ENCODE peak calls at places on chromosome 16, in five cellular contexts. M is esophagus squamous epithelium, Q is astrocyte, Y is fibroblast of lung, K is heart right ventricle. A is an unnamed sample.

GRCh38 chr16:57556941-57557541 is 14.6 kb downstream of the ADGRG5 start:
- DNase-seq in Q (no peak), Y (no peak), M (no peak), K (no peak), A (no peak)

GRCh38 chr16:27551046-27551445 is 1.1 kb downstream of the KATNIP start:
- DNase-seq in M (no peak), Y (peak), K (no peak), Q (no peak), A (no peak)

GRCh38 chr16:81552743-81553079 is 108.1 kb downstream of the CMIP start:
- DNase-seq in Y (no peak), Q (no peak), M (no peak), K (no peak), A (no peak)

GRCh38 chr16:84467709-84468108 is 36.8 kb downstream of the MEAK7 start:
- DNase-seq in M (no peak), K (no peak), Q (no peak), Y (no peak), A (no peak)

GRCh38 chr16:12002447-12003006 is 26.0 kb downstream of the SNX29 start:
- DNase-seq in M (no peak), Q (peak), K (no peak), Y (peak), A (no peak)

GRCh38 chr16:80931985-80932720 is 74.5 kb downstream of the CMC2 start:
- DNase-seq in Y (peak), K (peak), M (no peak), Q (peak), A (no peak)

GRCh38 chr16:55832788-55833583 is at the start of gene CES1:
- DNase-seq in Y (no peak), M (no peak), Q (no peak), K (peak), A (no peak)

GRCh38 chr16:67780847-67781547 is 25.4 kb downstream of the RANBP10 start:
- DNase-seq in Y (no peak), Q (no peak), K (no peak), M (no peak), A (no peak)

GRCh38 chr16:48156790-48157209 is 1.0 kb upstream of the ABCC12 start:
- DNase-seq in Q (peak), M (peak), K (peak), Y (peak), A (peak)

GRCh38 chr16:72645526-72645925 is 402.4 kb downstream of the ZFHX3 start:
- DNase-seq in M (no peak), K (no peak), Q (peak), Y (peak), A (no peak)

GRCh38 chr16:17166095-17166494 is 304.7 kb downstream of the XYLT1 start:
- DNase-seq in M (no peak), Q (no peak), K (no peak), Y (peak), A (no peak)

GRCh38 chr16:80563066-80563465 is 22.3 kb downstream of the DYNLRB2 start:
- DNase-seq in Y (no peak), Q (no peak), M (no peak), K (no peak), A (no peak)

GRCh38 chr16:12173121-12173520 is 196.6 kb downstream of the SNX29 start:
- DNase-seq in M (no peak), Q (no peak), K (no peak), Y (no peak), A (no peak)

GRCh38 chr16:70253291-70254094 is 1.8 kb upstream of the EXOSC6 start:
- DNase-seq in Y (peak), M (no peak), K (no peak), Q (peak), A (peak)

GRCh38 chr16:82882982-82883863 is 256.5 kb downstream of the CDH13 start:
- DNase-seq in Y (no peak), K (no peak), Q (no peak), M (no peak), A (no peak)

GRCh38 chr16:11232852-11233726 is 22.9 kb downstream of the SOCS1 start:
- DNase-seq in M (no peak), K (peak), Q (no peak), Y (no peak), A (no peak)

GRCh38 chr16:386641-387156 is 4.9 kb upstream of the PGAP6 start:
- DNase-seq in Y (no peak), M (no peak), K (no peak), Q (no peak), A (no peak)

GRCh38 chr16:84836967-84837366 is 17.2 kb downstream of the CRISPLD2 start:
- DNase-seq in K (no peak), M (no peak), Y (no peak), Q (no peak), A (no peak)

DNA sequence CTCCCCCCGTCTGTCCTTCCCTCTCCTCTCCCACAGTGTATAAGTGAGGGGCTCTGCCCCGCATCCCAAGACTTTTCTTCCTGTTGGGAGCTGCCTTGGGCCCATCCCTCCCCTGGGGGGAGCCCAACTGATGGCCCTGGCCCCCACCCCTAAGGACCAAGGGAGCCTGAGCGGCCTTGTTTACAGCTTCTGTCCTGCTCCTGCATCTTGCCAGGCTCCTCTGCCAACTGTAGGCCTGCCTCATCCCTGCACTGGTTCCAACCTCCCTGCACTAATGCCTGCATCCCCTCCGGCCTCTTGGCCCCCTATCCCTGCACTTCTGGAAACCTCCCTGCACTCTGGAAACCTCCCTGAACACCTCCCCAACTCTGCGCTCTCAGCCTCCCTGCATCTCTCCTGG is 1.4 kb upstream of the PAGR1 start:
- DNase-seq in K (no peak), Q (no peak), Y (no peak), M (no peak), A (no peak)
- H3K4me3 ChIP-seq in K (no peak), Q (peak), Y (no peak), M (no peak), A (peak)

GRCh38 chr16:4734730-4735575 is 616 bp downstream of the DNAAF8 start:
- DNase-seq in K (peak), Q (peak), M (peak), Y (peak), A (peak)

GRCh38 chr16:4734063-4734729 is at the start of the genes ANKS3 and DNAAF8:
- DNase-seq in M (peak), K (peak), Y (peak), Q (peak), A (peak)

GRCh38 chr16:4733747-4734062 is 366 bp downstream of the ANKS3 start:
- DNase-seq in Q (no peak), Y (peak), M (no peak), K (no peak), A (no peak)

GRCh38 chr16:4736546-4736945 is 2.2 kb downstream of the DNAAF8 start:
- DNase-seq in Q (no peak), K (no peak), Y (no peak), M (no peak), A (no peak)

GRCh38 chr16:4737545-4737944 is 3.2 kb downstream of the DNAAF8 start:
- DNase-seq in Q (no peak), M (no peak), Y (no peak), K (no peak), A (no peak)
- H3K4me3 ChIP-seq in Q (no peak), M (no peak), Y (no peak), K (no peak), A (no peak)

GRCh38 chr16:29714396-29714795 is 31.4 kb downstream of the C16orf54 start:
- DNase-seq in M (no peak), Y (no peak), K (no peak), Q (no peak), A (no peak)

GRCh38 chr16:29712770-29713169 is 33.0 kb downstream of the C16orf54 start:
- DNase-seq in Y (no peak), M (no peak), Q (no peak), K (no peak), A (no peak)

GRCh38 chr16:29710227-29711219 is 31.5 kb downstream of the QPRT start:
- DNase-seq in Q (peak), Y (peak), K (no peak), M (no peak), A (peak)

GRCh38 chr16:29705030-29705429 is 26.1 kb downstream of the QPRT start:
- DNase-seq in K (no peak), Q (peak), Y (peak), M (no peak), A (no peak)

DNA sequence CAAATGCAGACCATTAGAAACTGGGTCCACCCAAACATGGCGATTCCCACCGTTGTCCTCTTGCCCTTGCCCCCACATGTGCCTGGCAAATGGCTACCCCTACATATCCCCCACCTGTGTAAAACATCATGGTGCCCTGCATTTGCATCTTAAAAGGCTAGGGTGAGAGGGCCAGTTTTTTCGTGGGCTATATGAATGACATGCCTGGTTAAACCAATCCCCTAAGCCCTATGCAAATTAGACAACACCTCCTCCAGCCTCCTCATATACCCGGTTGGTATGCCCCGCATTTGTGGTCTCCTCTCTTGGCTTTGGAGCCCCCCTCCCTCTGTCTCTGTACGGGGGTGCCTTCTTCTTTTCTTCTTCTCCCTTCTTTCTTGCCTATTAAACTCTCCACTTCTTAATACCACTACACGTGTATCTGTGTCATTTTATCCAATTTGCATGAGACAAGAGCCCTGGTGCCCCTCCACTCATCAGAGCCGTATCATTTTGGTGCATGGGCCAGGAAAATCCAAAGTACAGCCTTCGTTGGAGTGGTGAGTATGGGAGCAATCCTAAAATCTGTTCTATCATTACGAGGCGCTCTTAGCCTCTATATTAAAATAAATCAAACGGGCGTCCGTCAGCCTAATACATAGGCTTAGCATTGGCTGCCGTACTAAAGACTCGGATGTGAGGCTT is 30.1 kb downstream of the QPRT start:
- DNase-seq in Q (no peak), M (no peak), Y (no peak), K (no peak), A (no peak)
- H3K4me3 ChIP-seq in Q (no peak), M (no peak), Y (no peak), K (no peak), A (no peak)

GRCh38 chr16:85992779-85993178 is 93.8 kb downstream of the IRF8 start:
- DNase-seq in Q (no peak), K (no peak), M (no peak), Y (no peak), A (no peak)

GRCh38 chr16:85994492-85995433 is 95.8 kb downstream of the IRF8 start:
- DNase-seq in Y (no peak), Q (no peak), K (no peak), M (no peak), A (no peak)

GRCh38 chr16:85998178-85998867 is 99.4 kb downstream of the IRF8 start:
- DNase-seq in K (no peak), Y (no peak), M (no peak), Q (no peak), A (no peak)

GRCh38 chr16:85996843-85997242 is 97.9 kb downstream of the IRF8 start:
- DNase-seq in M (no peak), Q (no peak), Y (no peak), K (no peak), A (no peak)

GRCh38 chr16:85995591-85996461 is 96.9 kb downstream of the IRF8 start:
- DNase-seq in Q (no peak), K (no peak), M (no peak), Y (no peak), A (no peak)
- H3K4me3 ChIP-seq in Q (no peak), K (no peak), M (no peak), Y (no peak), A (peak)

DNA sequence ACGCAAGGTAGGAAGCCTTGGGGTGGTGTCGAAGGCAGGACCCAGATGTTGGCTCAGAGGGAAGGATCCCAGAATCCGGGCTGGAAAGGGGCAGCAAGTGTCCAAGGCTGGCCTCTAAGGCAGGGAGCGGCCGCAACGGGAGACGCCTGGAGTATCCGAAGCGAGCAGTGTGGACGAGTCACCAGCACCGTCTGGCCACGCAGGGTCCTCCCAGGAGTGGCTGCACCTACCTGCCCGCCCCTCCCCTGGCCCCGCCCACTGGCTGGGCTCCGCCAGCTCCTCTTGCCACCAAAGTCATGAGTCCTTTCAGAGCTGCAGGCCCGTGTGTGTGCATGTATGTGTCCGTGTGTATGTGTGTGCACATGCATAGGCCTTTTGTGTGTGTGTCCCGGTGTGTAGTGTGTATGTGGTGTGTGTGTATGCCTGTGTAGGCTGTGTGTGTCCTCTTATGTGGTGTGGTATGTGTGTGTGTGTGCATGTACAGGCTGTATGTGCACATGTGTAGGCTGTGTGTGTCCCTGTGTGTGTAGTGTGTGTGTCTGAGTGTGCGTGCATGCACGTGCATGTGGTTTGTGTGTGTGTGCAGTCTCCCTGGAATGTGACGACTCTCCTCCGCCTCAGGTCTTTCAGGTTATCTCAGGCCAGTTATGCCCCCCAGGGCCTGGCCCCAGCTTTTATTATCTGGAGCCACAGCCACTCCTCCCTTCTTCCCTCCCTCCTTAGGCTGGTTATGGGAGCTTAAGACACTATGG is at the start of gene PRSS8:
- DNase-seq in Y (no peak), M (no peak), K (no peak), Q (no peak), A (no peak)
- H3K4me3 ChIP-seq in Y (no peak), M (peak), K (no peak), Q (no peak), A (no peak)

GRCh38 chr16:30741461-30741914 is 6.7 kb upstream of the PHKG2 start:
- DNase-seq in Y (peak), Q (peak), K (no peak), M (no peak), A (peak)
- H3K4me3 ChIP-seq in Y (no peak), Q (no peak), K (no peak), M (peak), A (no peak)

GRCh38 chr16:4768549-4769305 is 1.8 kb upstream of the ZNF500 start:
- DNase-seq in Y (peak), M (peak), K (peak), Q (peak), A (peak)

GRCh38 chr16:4763791-4764190 is 3.2 kb downstream of the ZNF500 start:
- DNase-seq in Q (no peak), K (no peak), Y (no peak), M (no peak), A (no peak)

GRCh38 chr16:4766875-4767628 is at the start of gene ZNF500:
- DNase-seq in M (peak), Y (peak), K (peak), Q (peak), A (peak)

GRCh38 chr16:4767872-4768548 is 1.0 kb upstream of the ZNF500 start:
- DNase-seq in M (no peak), Y (peak), K (no peak), Q (no peak), A (no peak)

GRCh38 chr16:4765511-4766474 is 1.2 kb downstream of the ZNF500 start:
- DNase-seq in Y (no peak), K (no peak), M (no peak), Q (no peak), A (no peak)
- H3K4me3 ChIP-seq in Y (peak), K (peak), M (peak), Q (peak), A (peak)

A was measured in HFF-Myc.